ENCODE peak calls at places on chromosome 17, in eight cellular contexts. H is mesothelial cell of epicardium, G is A673, W is psoas muscle, S is AG09309, T is neural crest cell, B is lung, I is GM20000. M is an unnamed sample.

GRCh38 chr17:45428050-45428953 is 4.4 kb downstream of the ARHGAP27 start:
- DNase-seq in W (peak), S (no peak), I (peak), H (peak), T (peak), B (peak), G (peak), M (no peak)

GRCh38 chr17:42913527-42913926 is 12.9 kb downstream of the G6PC1 start:
- DNase-seq in T (no peak), I (no peak), B (no peak), G (no peak), H (no peak), S (no peak), W (no peak), M (no peak)

GRCh38 chr17:61128671-61129115 is 270.9 kb upstream of the TBX2 start:
- DNase-seq in G (no peak), S (peak), B (no peak), W (no peak), H (no peak), T (no peak), I (no peak), M (no peak)

GRCh38 chr17:82001657-82002056 is 21.0 kb downstream of the CENPX start:
- DNase-seq in S (no peak), I (no peak), B (no peak), G (no peak), T (no peak), H (no peak), W (no peak), M (no peak)

GRCh38 chr17:73324711-73325526 is 13.1 kb upstream of the CDC42EP4 start:
- DNase-seq in H (no peak), B (no peak), I (no peak), G (no peak), T (no peak), W (no peak), S (no peak), M (peak)

GRCh38 chr17:78359216-78359935 is 501 bp downstream of the SOCS3 start:
- DNase-seq in I (no peak), W (peak), B (no peak), H (no peak), S (no peak), T (peak), G (peak), M (peak)

GRCh38 chr17:79249945-79250521 is 175.4 kb downstream of the ENGASE start:
- DNase-seq in W (no peak), G (no peak), S (no peak), H (no peak), B (no peak), T (no peak), I (no peak), M (no peak)

GRCh38 chr17:44279586-44280344 is 11.8 kb upstream of the SLC4A1 start:
- DNase-seq in S (peak), B (peak), I (peak), W (peak), G (no peak), H (no peak), T (peak), M (no peak)

GRCh38 chr17:35605753-35606152 is 18.6 kb downstream of the AP2B1 start:
- DNase-seq in T (no peak), W (no peak), G (no peak), H (no peak), B (no peak), I (no peak), S (no peak), M (no peak)

GRCh38 chr17:48194097-48194550 is 86.6 kb downstream of the SNX11 start:
- DNase-seq in T (no peak), I (no peak), G (peak), S (peak), H (no peak), B (no peak), W (no peak), M (no peak)

GRCh38 chr17:75610103-75610984 is 22.7 kb downstream of the MYO15B start:
- DNase-seq in T (no peak), I (peak), H (no peak), G (no peak), S (no peak), W (no peak), B (no peak), M (no peak)

GRCh38 chr17:72416054-72416691 is 295.4 kb downstream of the SOX9 start:
- DNase-seq in G (peak), H (no peak), T (no peak), W (no peak), S (no peak), B (no peak), I (no peak), M (no peak)

GRCh38 chr17:77437017-77437416 is 296.2 kb downstream of the SEC14L1 start:
- DNase-seq in T (no peak), S (no peak), W (peak), B (no peak), H (peak), I (no peak), G (peak), M (no peak)

GRCh38 chr17:15493031-15493750 is 25.8 kb upstream of the CDRT4 start:
- DNase-seq in T (no peak), S (no peak), I (no peak), B (no peak), W (no peak), G (no peak), H (no peak), M (no peak)

GRCh38 chr17:62637809-62638208 is 10.3 kb downstream of the MRC2 start:
- DNase-seq in H (no peak), S (no peak), G (no peak), B (no peak), W (no peak), I (no peak), T (no peak), M (peak)

GRCh38 chr17:7435676-7436555 is 681 bp downstream of the TMEM102 start:
- DNase-seq in I (peak), B (peak), W (peak), G (peak), H (peak), T (no peak), S (no peak), M (no peak)
- TF ChIP-seq CTCF in I (no peak), B (no peak), W (no peak), G (peak), H (peak), T (no peak), S (no peak), M (peak)

DNA sequence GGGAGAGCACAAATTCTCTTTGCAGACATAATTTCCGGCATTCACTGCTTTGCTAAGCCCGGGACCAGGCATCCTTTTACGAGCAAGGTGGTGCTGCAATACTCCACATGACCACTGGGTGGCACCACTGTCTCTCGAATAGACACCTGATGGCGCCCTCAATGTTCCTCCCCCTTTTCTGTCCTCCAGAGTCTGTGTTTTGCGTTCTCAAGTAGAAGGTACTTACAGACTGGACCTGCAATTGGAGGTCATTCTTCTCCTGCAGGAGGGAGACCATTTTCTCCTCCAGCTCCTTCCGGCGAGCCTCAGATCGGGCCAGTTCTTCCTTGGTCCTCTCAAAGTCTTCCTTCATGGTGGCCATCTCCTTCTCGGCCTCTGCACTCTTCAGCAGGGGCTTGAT is 45.2 kb downstream of the MYH13 start:
- DNase-seq in G (peak), T (peak), B (peak), H (peak), I (peak), S (peak), W (peak), M (no peak)
- TF ChIP-seq CTCF in G (peak), T (peak), B (peak), H (peak), I (peak), S (peak), W (peak), M (peak)

GRCh38 chr17:66578781-66579489 is 256.0 kb upstream of the CACNG5 start:
- DNase-seq in G (peak), T (no peak), H (no peak), B (no peak), W (no peak), S (no peak), I (no peak), M (no peak)
- TF ChIP-seq CTCF in G (no peak), T (no peak), H (no peak), B (no peak), W (no peak), S (no peak), I (no peak), M (no peak)

GRCh38 chr17:33651631-33652030 is 358.5 kb upstream of the ASIC2 start:
- DNase-seq in W (no peak), T (no peak), B (no peak), G (peak), S (no peak), I (no peak), H (no peak), M (no peak)
- TF ChIP-seq CTCF in W (no peak), T (peak), B (no peak), G (peak), S (no peak), I (no peak), H (no peak), M (no peak)

GRCh38 chr17:41666336-41666680 is 22.4 kb upstream of the EIF1 start:
- DNase-seq in B (no peak), I (peak), H (no peak), G (peak), T (no peak), W (peak), S (no peak), M (no peak)

GRCh38 chr17:41664587-41665565 is 23.8 kb upstream of the EIF1 start:
- DNase-seq in B (no peak), H (no peak), T (no peak), S (no peak), G (no peak), I (peak), W (no peak), M (no peak)

GRCh38 chr17:41666708-41667279 is 21.9 kb upstream of the EIF1 start:
- DNase-seq in B (peak), S (no peak), T (peak), I (peak), W (peak), H (peak), G (peak), M (no peak)

GRCh38 chr17:41665566-41666335 is 22.9 kb upstream of the EIF1 start:
- DNase-seq in I (peak), B (peak), T (peak), W (peak), S (no peak), H (peak), G (peak), M (no peak)

DNA sequence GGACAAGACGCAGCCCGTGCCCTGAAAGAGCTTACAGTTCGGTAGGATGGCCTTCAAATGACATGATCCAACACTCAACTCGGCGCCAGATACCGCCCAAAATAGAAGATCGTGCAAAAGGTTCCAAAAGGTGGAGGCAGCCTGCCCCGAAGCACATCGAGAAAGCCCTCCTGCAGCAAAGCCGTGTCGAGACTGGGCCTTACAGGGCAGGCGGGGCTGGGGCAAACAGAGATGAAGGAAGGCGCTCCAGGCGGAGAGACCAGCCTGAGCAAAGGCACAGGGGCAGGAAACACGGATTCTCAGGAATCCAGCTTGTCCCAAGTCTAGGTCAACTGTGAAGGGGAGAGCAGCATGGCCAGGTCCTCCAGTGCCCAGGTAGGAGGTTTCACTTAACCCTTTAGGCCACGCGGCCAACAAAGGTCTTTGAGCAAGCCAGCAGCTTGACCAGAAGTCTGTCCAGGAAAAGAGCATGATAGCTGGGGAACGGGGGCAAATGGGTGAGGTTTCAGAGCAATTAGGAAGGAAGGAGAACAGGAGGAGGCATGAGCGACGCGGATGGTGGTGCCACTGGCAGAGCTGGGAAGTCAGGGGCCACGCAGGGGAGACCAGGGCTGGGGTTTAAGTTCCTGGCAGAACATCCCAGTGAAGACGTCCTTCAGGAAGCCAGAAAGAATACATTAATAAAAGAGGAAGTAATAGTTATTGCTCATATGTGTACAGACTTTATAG is 21.2 kb upstream of the EIF1 start:
- DNase-seq in H (no peak), S (no peak), B (no peak), T (no peak), G (no peak), W (no peak), I (no peak), M (peak)
- TF ChIP-seq CTCF in H (peak), S (no peak), B (no peak), T (no peak), G (no peak), W (no peak), I (no peak), M (peak)

DNA sequence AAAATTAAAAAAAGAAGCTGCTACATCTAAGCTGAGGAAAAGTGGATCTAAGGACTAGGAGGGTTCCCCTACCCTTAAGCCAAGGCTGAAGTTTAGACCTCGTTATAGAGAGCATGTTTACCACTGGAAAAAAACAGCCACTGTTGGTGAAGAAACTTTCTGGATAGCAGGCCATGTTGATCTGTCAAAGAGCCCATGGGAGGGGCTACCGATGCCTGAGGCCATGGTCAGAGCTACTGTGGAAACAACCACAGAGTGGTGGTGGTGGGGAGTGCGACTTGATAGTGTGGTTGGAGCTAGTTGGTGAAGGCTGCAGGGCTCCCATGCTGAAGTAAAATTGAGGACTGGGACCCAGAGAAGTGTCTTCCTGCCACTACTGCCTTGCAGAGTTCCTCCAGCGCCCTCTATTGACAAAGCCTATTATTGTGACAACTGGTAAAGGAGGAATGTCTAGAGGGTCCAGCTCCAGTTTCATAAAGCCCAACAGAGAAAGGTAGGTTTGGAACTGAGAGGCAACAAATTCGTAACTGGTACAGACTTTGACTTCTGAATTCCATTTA is 12.7 kb upstream of the FAM20A start:
- DNase-seq in B (peak), H (no peak), S (no peak), G (peak), W (peak), I (peak), T (peak), M (no peak)
- TF ChIP-seq CTCF in B (peak), H (no peak), S (peak), G (peak), W (peak), I (peak), T (peak), M (peak)

GRCh38 chr17:28494445-28495188 is 11.5 kb upstream of the FOXN1 start:
- DNase-seq in B (peak), H (peak), S (peak), I (peak), T (peak), G (peak), W (peak), M (no peak)
- TF ChIP-seq CTCF in B (peak), H (peak), S (peak), I (peak), T (peak), G (peak), W (peak), M (peak)

GRCh38 chr17:38752930-38753506 is 477 bp downstream of the PSMB3 start:
- DNase-seq in B (no peak), I (no peak), S (no peak), H (peak), W (no peak), G (no peak), T (no peak), M (no peak)
- TF ChIP-seq CTCF in B (no peak), I (no peak), S (no peak), H (no peak), W (no peak), G (no peak), T (no peak), M (no peak)

GRCh38 chr17:66143657-66144282 is 48.2 kb downstream of the CEP112 start:
- DNase-seq in W (no peak), T (no peak), H (no peak), G (no peak), S (no peak), I (no peak), B (no peak), M (no peak)

GRCh38 chr17:66149562-66149961 is 42.4 kb downstream of the CEP112 start:
- DNase-seq in T (no peak), W (no peak), S (no peak), G (no peak), B (no peak), I (no peak), H (no peak), M (no peak)

GRCh38 chr17:66142428-66142827 is 49.5 kb downstream of the CEP112 start:
- DNase-seq in S (no peak), W (no peak), H (no peak), T (no peak), B (no peak), I (no peak), G (no peak), M (no peak)

GRCh38 chr17:66150708-66151107 is 41.2 kb downstream of the CEP112 start:
- DNase-seq in I (no peak), T (no peak), B (no peak), H (no peak), W (no peak), G (no peak), S (no peak), M (no peak)

DNA sequence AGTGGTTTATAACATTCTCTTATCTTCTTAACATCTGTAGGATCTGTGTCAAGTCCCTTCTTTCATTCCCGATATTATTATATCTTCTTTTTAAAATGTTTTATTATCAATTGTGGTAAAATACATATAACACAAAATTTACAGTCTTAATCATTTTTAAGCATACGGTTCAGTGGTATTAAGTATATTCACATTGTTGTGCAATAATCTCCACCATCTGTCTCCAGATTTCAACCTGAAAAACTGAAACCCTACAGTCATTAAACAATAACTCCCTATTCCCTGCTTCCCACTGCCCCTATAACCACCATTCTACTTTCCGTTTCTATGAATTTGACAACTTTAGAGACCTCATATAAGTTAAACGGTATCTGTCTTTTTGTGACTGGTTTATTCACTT is 45.5 kb downstream of the CEP112 start:
- DNase-seq in S (no peak), B (no peak), H (no peak), I (no peak), G (no peak), W (no peak), T (no peak), M (no peak)
- TF ChIP-seq CTCF in S (no peak), B (no peak), H (no peak), I (no peak), G (no peak), W (no peak), T (no peak), M (no peak)

GRCh38 chr17:57726838-57727237 is 18.3 kb downstream of the CCDC182 start:
- DNase-seq in G (no peak), T (no peak), W (no peak), S (no peak), I (no peak), H (no peak), B (no peak), M (no peak)

GRCh38 chr17:57730026-57730701 is 14.9 kb downstream of the CCDC182 start:
- DNase-seq in H (no peak), B (no peak), I (no peak), G (no peak), S (no peak), W (no peak), T (no peak), M (no peak)

GRCh38 chr17:57724729-57725125 is 20.4 kb downstream of the CCDC182 start:
- DNase-seq in H (no peak), W (no peak), T (no peak), I (no peak), S (no peak), B (no peak), G (no peak), M (no peak)

GRCh38 chr17:57726213-57726612 is 18.9 kb downstream of the CCDC182 start:
- DNase-seq in H (no peak), G (no peak), S (no peak), T (no peak), B (no peak), W (no peak), I (no peak), M (no peak)

DNA sequence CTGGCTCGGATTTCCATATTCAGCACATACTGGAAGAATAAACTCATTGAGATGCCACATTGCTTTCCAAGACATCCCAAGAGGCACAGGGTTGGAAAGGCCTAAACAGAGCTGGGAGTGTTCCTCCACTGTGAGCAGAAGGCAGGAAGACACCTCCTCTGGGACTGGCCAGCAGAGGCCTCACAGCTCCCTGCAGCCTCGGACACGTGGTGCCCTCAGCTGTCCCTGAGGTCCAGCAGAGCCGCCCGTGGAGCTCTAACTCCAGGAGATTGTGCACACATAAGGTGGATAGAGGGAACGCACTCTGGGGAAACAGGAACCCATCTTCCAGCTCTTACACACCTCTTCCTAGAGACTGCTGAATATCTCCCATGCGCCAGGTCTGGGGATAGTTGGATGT is 17.3 kb downstream of the CCDC182 start:
- DNase-seq in S (no peak), G (no peak), H (no peak), B (no peak), I (no peak), W (no peak), T (no peak), M (no peak)
- TF ChIP-seq CTCF in S (no peak), G (no peak), H (no peak), B (no peak), I (no peak), W (no peak), T (no peak), M (no peak)